ENCODE peak calls at places on chromosome 20, in four cellular contexts. G, X, L and M are unnamed samples. For H3K4me1, the result is how much of the 10 kb centered on the place peaks cover.

GRCh38 chr20:25248501-25249172 is 752 bp downstream of the PYGB start:
- DNase-seq in G (peak), X (peak), L (peak), M (no peak)

GRCh38 chr20:3077618-3078134 is 6.3 kb downstream of the OXT start:
- DNase-seq in G (no peak), X (no peak), L (no peak), M (no peak)

GRCh38 chr20:33840759-33841438 is 29.8 kb downstream of the CHMP4B start:
- DNase-seq in G (no peak), X (no peak), L (no peak), M (no peak)

GRCh38 chr20:63690898-63691710 is 5.3 kb upstream of the TNFRSF6B start:
- DNase-seq in G (no peak), X (no peak), L (no peak), M (no peak)

GRCh38 chr20:62032606-62033368 is 32.9 kb downstream of the TAF4 start:
- DNase-seq in G (peak), X (no peak), L (no peak), M (no peak)

GRCh38 chr20:58587467-58587866 is 63.6 kb upstream of the STX16 start:
- DNase-seq in G (no peak), X (no peak), L (no peak), M (no peak)

GRCh38 chr20:50394569-50394968 is 115.6 kb upstream of the PTPN1 start:
- DNase-seq in G (no peak), X (no peak), L (no peak), M (no peak)

GRCh38 chr20:63180541-63181185 is 35.3 kb downstream of the YTHDF1 start:
- DNase-seq in G (no peak), X (no peak), L (no peak), M (no peak)

GRCh38 chr20:62358171-62358719 is 8.9 kb downstream of the LAMA5 start:
- DNase-seq in G (peak), X (no peak), L (no peak), M (no peak)

GRCh38 chr20:61683721-61684120 is 382.0 kb downstream of the TAF4 start:
- DNase-seq in G (no peak), X (no peak), L (no peak), M (no peak)

GRCh38 chr20:35344354-35344837 is 52.2 kb upstream of the FAM83C start:
- DNase-seq in G (no peak), X (no peak), L (peak), M (no peak)

GRCh38 chr20:38674178-38675133 is 49.8 kb upstream of the SLC32A1 start:
- DNase-seq in G (peak), X (no peak), L (peak), M (peak)

GRCh38 chr20:23671479-23671878 is 17.4 kb downstream of the CST4 start:
- DNase-seq in G (no peak), X (no peak), L (no peak), M (no peak)

GRCh38 chr20:62749851-62750445 is 41.3 kb downstream of the NTSR1 start:
- DNase-seq in G (no peak), X (no peak), L (no peak), M (no peak)

GRCh38 chr20:8764289-8764962 is 304.5 kb upstream of the PLCB4 start:
- DNase-seq in G (no peak), X (no peak), L (no peak), M (no peak)

GRCh38 chr20:841568-842546 is 8.3 kb downstream of the FAM110A start:
- DNase-seq in G (no peak), X (no peak), L (peak), M (no peak)

GRCh38 chr20:3932277-3933073 is 43.3 kb downstream of the PANK2 start:
- DNase-seq in G (no peak), X (no peak), L (no peak), M (no peak)

GRCh38 chr20:6685181-6685582 is 82.3 kb upstream of the BMP2 start:
- DNase-seq in G (no peak), X (no peak), L (no peak), M (no peak)

GRCh38 chr20:63434599-63435378 is 37.7 kb downstream of the KCNQ2 start:
- DNase-seq in G (peak), X (peak), L (no peak), M (peak)

GRCh38 chr20:31673943-31674463 is 36.3 kb downstream of the COX4I2 start:
- DNase-seq in G (no peak), X (no peak), L (no peak), M (no peak)

GRCh38 chr20:31671324-31671723 is 33.6 kb downstream of the COX4I2 start:
- DNase-seq in G (no peak), X (no peak), L (no peak), M (no peak)

GRCh38 chr20:31675828-31676533 is 38.3 kb downstream of the COX4I2 start:
- DNase-seq in G (peak), X (no peak), L (no peak), M (peak)

GRCh38 chr20:31674895-31675827 is 37.4 kb downstream of the COX4I2 start:
- DNase-seq in G (peak), X (no peak), L (no peak), M (peak)

GRCh38 chr20:31673435-31673834 is 35.7 kb downstream of the COX4I2 start:
- DNase-seq in G (no peak), X (no peak), L (no peak), M (no peak)
- H3K4me1 ChIP-seq in G (half or more), X (half or more), L (under half), M (under half)

GRCh38 chr20:41158082-41158625 is 20.8 kb downstream of the PLCG1 start:
- DNase-seq in G (no peak), X (no peak), L (no peak), M (no peak)

GRCh38 chr20:41152108-41152757 is 14.9 kb downstream of the PLCG1 start:
- DNase-seq in G (no peak), X (no peak), L (no peak), M (no peak)

GRCh38 chr20:41155267-41155666 is 17.9 kb downstream of the PLCG1 start:
- DNase-seq in G (no peak), X (no peak), L (no peak), M (no peak)

GRCh38 chr20:41151134-41151869 is 14.0 kb downstream of the PLCG1 start:
- DNase-seq in G (no peak), X (no peak), L (no peak), M (no peak)

DNA sequence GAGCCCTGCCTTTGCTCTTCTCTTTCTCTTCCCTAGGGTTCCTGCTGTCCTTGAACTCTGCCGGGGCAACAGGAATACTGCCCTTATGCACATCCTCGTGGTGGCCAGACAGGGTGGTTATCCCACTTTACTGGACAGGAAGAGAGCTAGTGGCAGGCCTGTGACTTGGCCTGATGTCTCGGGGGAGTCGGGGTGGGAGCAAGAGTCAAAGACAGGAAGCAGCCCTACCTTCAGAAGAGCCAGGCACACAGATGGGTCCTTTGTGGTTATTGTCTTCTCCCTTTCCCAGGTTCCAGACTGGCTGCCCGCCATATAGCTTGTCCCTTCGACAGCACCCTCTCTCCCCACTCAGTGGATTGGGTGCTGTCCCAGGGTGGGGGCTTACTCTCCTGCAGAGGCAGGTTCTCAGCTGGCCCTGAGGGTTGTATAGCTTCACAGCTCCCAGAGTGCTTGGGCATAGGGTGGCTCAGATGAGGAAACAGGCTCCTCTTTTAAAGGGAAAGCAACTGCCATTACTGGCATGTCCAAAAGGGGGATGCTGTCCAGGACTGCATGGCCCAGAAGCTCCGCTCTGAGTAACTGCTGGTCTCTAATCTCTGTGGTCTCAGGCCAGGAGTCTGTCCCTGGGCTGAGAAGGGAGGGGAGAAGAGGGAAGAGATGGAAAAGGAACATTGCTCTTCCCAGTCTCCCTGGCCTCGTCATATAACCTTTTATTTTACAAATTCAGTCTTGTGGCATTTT is 17.3 kb downstream of the PLCG1 start:
- DNase-seq in G (no peak), X (no peak), L (no peak), M (no peak)
- TF ChIP-seq CTCF in G (no peak), X (no peak), L (no peak), M (no peak)

DNA sequence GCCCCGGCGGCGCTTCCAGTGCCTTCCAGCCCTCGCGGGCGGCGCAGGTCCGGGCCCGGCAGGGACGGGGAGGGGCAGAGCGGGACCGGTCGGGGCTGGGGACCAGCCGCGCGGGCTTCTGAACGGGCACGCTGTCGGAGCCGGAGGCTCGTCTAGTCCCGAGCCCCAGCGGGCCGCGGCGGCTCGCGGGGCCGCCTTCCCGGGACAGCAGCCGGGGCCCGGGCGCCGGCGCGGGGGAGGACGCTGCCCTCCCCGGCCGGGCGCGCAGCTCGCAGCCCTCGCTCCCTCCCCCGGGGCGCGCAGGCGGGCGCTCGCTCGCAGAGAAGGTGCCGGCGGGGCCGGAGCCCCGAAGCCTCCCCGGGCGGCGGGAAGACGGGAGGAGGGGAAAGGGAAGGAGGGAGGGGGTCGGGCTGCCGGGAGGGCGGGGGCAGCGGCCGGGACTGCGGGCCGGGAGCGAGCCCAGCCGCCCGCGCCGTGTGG is 696 bp upstream of the SIRPA start:
- DNase-seq in G (no peak), X (peak), L (peak), M (no peak)
- H3K4me1 ChIP-seq in G (under half), X (under half), L (under half), M (under half)

DNA sequence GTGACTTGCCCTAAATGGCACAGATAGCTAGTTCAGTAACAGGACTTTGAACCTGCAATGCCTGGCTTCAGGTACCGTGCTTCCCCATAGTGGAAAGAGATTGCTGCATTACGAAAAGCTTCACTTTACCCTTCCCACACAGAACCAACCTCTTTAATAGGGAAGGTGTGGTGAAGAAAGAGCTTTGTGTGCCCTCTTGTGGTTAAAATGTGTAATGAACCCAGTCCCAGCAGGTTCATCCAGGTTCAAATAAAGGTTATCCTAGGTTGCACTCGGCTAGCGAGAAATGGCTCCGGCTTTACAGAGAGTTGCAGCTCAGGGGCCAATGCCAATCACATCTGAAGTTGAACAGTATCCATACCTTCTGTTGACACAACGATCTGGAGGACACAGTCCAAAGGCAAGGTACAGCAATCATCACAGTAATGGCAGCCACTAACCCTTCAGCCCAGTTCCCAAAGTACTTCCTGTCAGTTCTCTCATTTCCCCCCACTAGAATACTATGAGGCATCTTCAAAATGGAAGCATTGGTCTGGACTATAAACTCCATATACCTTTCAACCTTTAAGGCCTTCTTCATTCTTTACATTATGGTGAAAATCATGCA is 3.0 kb downstream of the DEFB115 start:
- DNase-seq in G (peak), X (peak), L (no peak), M (no peak)
- TF ChIP-seq CTCF in G (peak), X (peak), L (no peak), M (no peak)

GRCh38 chr20:44208165-44208564 is 2.4 kb downstream of the OSER1 start:
- DNase-seq in G (peak), X (no peak), L (no peak), M (no peak)

GRCh38 chr20:44207066-44207723 is 3.4 kb downstream of the OSER1 start:
- DNase-seq in G (no peak), X (no peak), L (no peak), M (no peak)

GRCh38 chr20:44210422-44211176 is at the start of gene OSER1:
- DNase-seq in G (peak), X (peak), L (peak), M (peak)

GRCh38 chr20:44209691-44210421 is 715 bp downstream of the OSER1 start:
- DNase-seq in G (peak), X (no peak), L (no peak), M (no peak)

GRCh38 chr20:44208770-44209169 is 1.8 kb downstream of the OSER1 start:
- DNase-seq in G (no peak), X (no peak), L (no peak), M (no peak)
- H3K4me1 ChIP-seq in G (under half), X (half or more), L (under half), M (under half)

GRCh38 chr20:44717986-44718385 is 2.8 kb downstream of the CCN5 start:
- DNase-seq in G (no peak), X (peak), L (no peak), M (no peak)
- TF ChIP-seq CTCF in G (peak), X (peak), L (no peak), M (no peak)

GRCh38 chr20:48736636-48737035 is 91.2 kb downstream of the PREX1 start:
- DNase-seq in G (no peak), X (no peak), L (no peak), M (no peak)
- H3K4me1 ChIP-seq in G (half or more), X (under half), L (under half), M (half or more)

GRCh38 chr20:20843982-20844381 is 131.5 kb upstream of the RALGAPA2 start:
- DNase-seq in G (no peak), X (no peak), L (no peak), M (no peak)
- TF ChIP-seq CTCF in G (peak), X (no peak), L (no peak), M (no peak)